ENCODE peak calls at places on chromosomes 4 and X, in eight cellular contexts. H is HCT116, G is hepatocyte, L is astrocyte, B is pancreas, D is tibial artery, A is transverse colon, E is cardiac muscle cell. V is an unnamed sample.
A peak's percentile ranks its signal among the peaks of the same experiment; 100 is the strongest.

GRCh38 chrX:101478366-101478765 is 6.9 kb upstream of the ARMCX4 start:
- DNase-seq in H (no peak), G (no peak), L (peak; percentile 42), B (no peak), D (no peak), A (no peak), E (peak; percentile 2), V (no peak)

GRCh38 chrX:57156397-57157049 is 19.3 kb upstream of the SPIN2A start:
- DNase-seq in H (peak; percentile 13), G (peak; percentile 50), L (peak; percentile 11), B (no peak), D (no peak), A (peak; percentile 53), E (peak; percentile 47), V (no peak)

GRCh38 chr4:17544831-17545234 is 29.9 kb downstream of the CLRN2 start:
- DNase-seq in H (no peak), G (no peak), L (no peak), B (no peak), D (no peak), A (peak; percentile 9), E (no peak), V (no peak)

GRCh38 chr4:5999830-6000365 is 18.3 kb downstream of the C4orf50 start:
- DNase-seq in H (no peak), G (no peak), L (no peak), B (no peak), D (peak; percentile 29), A (no peak), E (no peak), V (no peak)

GRCh38 chrX:118420462-118420861 is 74.6 kb downstream of the WDR44 start:
- DNase-seq in H (no peak), G (peak; percentile 28), L (peak; percentile 25), B (no peak), D (no peak), A (no peak), E (peak; percentile 74), V (no peak)

GRCh38 chrX:134183665-134184064 is 53.3 kb upstream of the CCDC160 start:
- DNase-seq in H (no peak), G (no peak), L (no peak), B (no peak), D (no peak), A (no peak), E (no peak), V (no peak)

GRCh38 chr4:3440011-3440410 is 1.8 kb upstream of the HGFAC start:
- DNase-seq in H (no peak), G (no peak), L (no peak), B (peak; percentile 39), D (peak; percentile 53), A (no peak), E (no peak), V (no peak)

GRCh38 chr4:166174717-166175510 is 301.9 kb downstream of the TLL1 start:
- DNase-seq in H (no peak), G (no peak), L (peak; percentile 27), B (no peak), D (no peak), A (no peak), E (peak; percentile 37), V (no peak)

GRCh38 chrX:105460366-105460765 is 239.9 kb upstream of the TEX13A start:
- DNase-seq in H (no peak), G (no peak), L (peak; percentile 74), B (no peak), D (no peak), A (no peak), E (peak; percentile 78), V (no peak)

GRCh38 chr4:54745031-54745770 is 87.4 kb downstream of the KIT start:
- DNase-seq in H (no peak), G (no peak), L (no peak), B (no peak), D (no peak), A (no peak), E (no peak), V (no peak)

GRCh38 chr4:74627516-74627915 is 166.8 kb downstream of the BTC start:
- DNase-seq in H (no peak), G (no peak), L (no peak), B (no peak), D (no peak), A (no peak), E (no peak), V (no peak)
- H3K27ac ChIP-seq in H (peak overlapping the region; percentile 94), G (peak overlapping the region; percentile 90), L (no peak overlapping the region), B (no peak overlapping the region), D (no peak overlapping the region), A (peak overlapping the region; percentile 13), E (no peak overlapping the region), V (no peak overlapping the region)

GRCh38 chr4:153127773-153128494 is 76.3 kb upstream of the TRIM2 start:
- DNase-seq in H (peak; percentile 73), G (peak; percentile 93), L (no peak), B (peak; percentile 84), D (peak; percentile 87), A (peak; percentile 88), E (peak; percentile 90), V (peak; percentile 81)
- H3K4me3 ChIP-seq in H (no peak overlapping the region), G (no peak overlapping the region), L (peak overlapping the region; percentile 56), B (no peak overlapping the region), D (no peak overlapping the region), A (no peak overlapping the region), E (no peak overlapping the region), V (no peak overlapping the region)

DNA sequence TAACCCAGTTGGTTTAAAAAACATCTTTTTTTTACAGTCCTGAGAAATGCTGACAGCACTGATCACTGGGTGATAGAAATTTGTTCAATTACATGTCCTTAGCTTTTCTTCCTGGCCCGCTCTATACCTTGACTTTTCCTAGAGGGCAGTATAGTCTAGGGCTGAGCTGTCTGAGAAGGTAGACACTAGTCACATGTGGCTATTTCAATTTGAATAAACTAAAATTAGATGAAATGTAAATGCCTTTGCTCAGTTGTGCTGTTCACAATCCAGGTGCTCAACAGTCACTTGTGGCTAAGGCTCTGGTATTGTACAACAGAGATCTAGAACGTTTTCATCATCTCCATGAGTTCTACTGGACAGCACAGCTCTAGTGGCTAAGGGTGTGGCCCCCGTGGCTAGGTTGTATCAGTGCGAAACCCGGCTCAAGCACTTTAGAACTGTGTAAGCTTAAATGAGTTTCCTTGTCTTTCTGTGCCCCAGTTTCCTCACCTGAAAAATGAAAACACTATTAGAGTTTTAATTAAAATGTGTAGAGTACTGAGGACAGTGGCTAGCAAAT is 111.6 kb upstream of the WDR17 start:
- DNase-seq in H (no peak), G (no peak), L (no peak), B (no peak), D (no peak), A (no peak), E (no peak), V (no peak)
- TF ChIP-seq CTCF in H (peak; percentile 34), G (no peak), L (no peak), B (no peak), D (no peak), A (no peak), E (no peak), V (no peak)

DNA sequence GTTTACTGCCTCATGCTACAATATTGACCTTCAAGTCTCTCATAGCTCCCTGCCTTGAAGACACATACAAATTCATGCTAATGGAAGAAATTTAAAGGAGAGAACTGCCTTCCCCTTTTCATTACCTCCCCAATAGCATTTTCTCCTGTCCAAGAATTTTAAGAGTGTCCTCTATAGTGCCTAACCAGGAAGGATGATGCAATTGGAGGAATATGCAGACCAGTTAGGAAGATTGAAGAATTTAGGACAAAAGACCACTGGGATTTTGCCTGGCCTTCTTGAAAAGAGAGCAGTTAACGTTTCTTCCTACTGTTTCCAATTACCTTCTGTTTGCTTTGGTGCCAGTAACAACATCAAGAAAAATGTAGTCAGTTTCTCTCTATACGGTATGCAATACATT is 443.9 kb downstream of the INPP4B start:
- DNase-seq in H (no peak), G (no peak), L (peak; percentile 44), B (no peak), D (no peak), A (no peak), E (peak; percentile 20), V (no peak)
- H3K27ac ChIP-seq in H (no peak overlapping the region), G (no peak overlapping the region), L (peak overlapping the region; percentile 74), B (no peak overlapping the region), D (no peak overlapping the region), A (peak overlapping the region; percentile 35), E (no peak overlapping the region), V (peak overlapping the region; percentile 79)

GRCh38 chrX:136353519-136354095 is 52.8 kb downstream of the ADGRG4 start:
- DNase-seq in H (peak; percentile 46), G (no peak), L (no peak), B (no peak), D (no peak), A (no peak), E (no peak), V (no peak)

DNA sequence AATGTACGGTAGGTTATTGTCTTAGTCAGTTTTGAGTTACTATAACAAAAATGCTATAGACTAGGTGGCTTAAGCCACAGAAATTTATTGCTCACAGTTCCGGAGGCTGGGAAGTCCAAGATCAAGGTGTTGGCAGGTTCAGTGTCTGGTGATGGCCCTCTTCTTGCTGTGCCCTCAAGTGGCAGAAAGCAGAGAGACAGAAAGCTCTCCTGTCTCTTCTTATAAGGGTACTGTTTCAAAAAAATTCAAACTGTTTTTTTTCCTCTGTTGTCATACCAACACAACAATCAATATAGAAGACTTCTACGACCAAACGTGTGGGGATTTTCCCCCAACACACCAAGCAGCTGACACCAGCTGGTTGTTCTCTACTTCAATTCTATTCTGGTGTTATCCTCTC is 53.4 kb downstream of the ADGRG4 start:
- DNase-seq in H (no peak), G (no peak), L (no peak), B (no peak), D (no peak), A (no peak), E (no peak), V (no peak)
- H3K4me3 ChIP-seq in H (no peak overlapping the region), G (no peak overlapping the region), L (no peak overlapping the region), B (no peak overlapping the region), D (no peak overlapping the region), A (no peak overlapping the region), E (no peak overlapping the region), V (no peak overlapping the region)

DNA sequence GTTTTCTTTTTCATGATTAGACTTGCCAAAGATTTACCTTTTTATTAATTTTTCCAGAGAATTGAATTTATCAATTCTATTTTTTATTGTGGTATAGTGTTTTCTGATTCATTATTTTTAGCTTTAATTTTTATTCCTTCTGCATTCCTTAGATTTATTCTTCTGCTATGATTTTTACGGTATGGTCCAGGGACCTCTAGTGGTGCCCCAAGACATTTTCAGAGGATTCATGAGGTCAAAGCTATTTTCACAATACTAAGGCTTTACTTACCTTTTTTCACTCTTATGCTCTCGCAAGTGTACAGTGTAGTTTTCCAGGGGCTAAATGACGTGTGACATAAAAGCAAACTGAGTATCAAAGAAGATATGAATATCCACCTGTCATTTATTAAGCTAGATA is 8.0 kb downstream of the RADX start:
- DNase-seq in H (no peak), G (no peak), L (no peak), B (no peak), D (no peak), A (no peak), E (peak; percentile 15), V (no peak)
- TF ChIP-seq CTCF in H (peak; percentile 45), G (peak; percentile 38), L (peak; percentile 39), B (peak; percentile 19), D (no peak), A (no peak), E (peak; percentile 50), V (no peak)